ENCODE peak calls at places on chromosomes 13 and 19, in nine cellular contexts. O is cardiac muscle cell; P is T-helper 9 cell; W is fibroblast of mammary gland; Z is psoas muscle; J is Peyer's patch; I is ecto neural progenitor cell; K is effector memory CD4-positive, alpha-beta T cell; C is astrocyte of the hippocampus. Y is an unnamed sample.

GRCh38 chr13:64311112-64311511 is 2895.5 kb upstream of the PCDH20 start:
- DNase-seq in J (no peak), Z (no peak), C (no peak), O (no peak), I (no peak), P (no peak), K (no peak), W (no peak), Y (no peak)

GRCh38 chr13:34155931-34156607 is 338.1 kb downstream of the RFC3 start:
- DNase-seq in W (peak; percentile 39), P (no peak), Z (no peak), C (peak; percentile 72), O (no peak), K (no peak), J (no peak), I (no peak), Y (no peak)

GRCh38 chr13:107851670-107852460 is 363.5 kb downstream of the LIG4 start:
- DNase-seq in Z (no peak), C (no peak), O (no peak), W (no peak), I (no peak), P (no peak), K (no peak), J (no peak), Y (no peak)

GRCh38 chr13:93775507-93776108 is 549.0 kb downstream of the GPC6 start:
- DNase-seq in W (peak; percentile 76), K (no peak), P (no peak), J (no peak), O (no peak), I (no peak), Z (no peak), C (peak; percentile 70), Y (no peak)

GRCh38 chr19:6279620-6279930 is 200 bp downstream of the MLLT1 start:
- DNase-seq in C (no peak), O (no peak), W (no peak), K (no peak), P (no peak), I (no peak), Z (no peak), J (no peak), Y (no peak)

GRCh38 chr13:47121092-47121763 is 224.4 kb upstream of the HTR2A start:
- DNase-seq in K (no peak), Z (no peak), C (no peak), W (no peak), O (no peak), J (no peak), P (no peak), I (no peak), Y (no peak)

GRCh38 chr13:59527500-59527899 is 636.2 kb downstream of the DIAPH3 start:
- DNase-seq in J (no peak), C (no peak), K (no peak), W (no peak), O (no peak), I (no peak), Z (no peak), P (no peak), Y (no peak)

GRCh38 chr13:114067381-114067885 is 65.0 kb downstream of the RASA3 start:
- DNase-seq in I (no peak), C (no peak), P (no peak), Z (no peak), O (no peak), K (no peak), J (no peak), W (peak; percentile 91), Y (no peak)

GRCh38 chr13:47175172-47175806 is 278.4 kb upstream of the HTR2A start:
- DNase-seq in P (no peak), Z (no peak), J (no peak), W (peak; percentile 96), I (no peak), C (peak; percentile 36), K (no peak), O (no peak), Y (no peak)

GRCh38 chr19:28330831-28331230 is 882.1 kb downstream of the UQCRFS1 start:
- DNase-seq in I (no peak), Z (no peak), K (no peak), P (no peak), C (no peak), J (no peak), W (peak; percentile 65), O (no peak), Y (no peak)

GRCh38 chr13:99385161-99385560 is 78.0 kb upstream of the GPR183 start:
- DNase-seq in Z (no peak), O (no peak), I (peak; percentile 38), J (no peak), W (no peak), K (no peak), P (no peak), C (no peak), Y (no peak)

GRCh38 chr19:8367327-8368001 is 3.5 kb downstream of the ANGPTL4 start:
- DNase-seq in P (no peak), C (peak; percentile 99), I (peak; percentile 76), O (peak; percentile 60), Z (peak; percentile 96), W (peak; percentile 96), J (peak; percentile 84), K (no peak), Y (peak; percentile 67)

GRCh38 chr13:99215466-99215865 is 14.8 kb downstream of the UBAC2 start:
- DNase-seq in C (no peak), W (no peak), I (no peak), Z (no peak), K (peak; percentile 61), J (peak; percentile 77), O (no peak), P (peak; percentile 54), Y (no peak)

GRCh38 chr13:101516262-101516661 is 63.8 kb downstream of the ITGBL1 start:
- DNase-seq in C (no peak), K (no peak), Z (no peak), J (no peak), W (no peak), I (no peak), P (no peak), O (no peak), Y (no peak)

GRCh38 chr19:55146648-55147218 is 2.3 kb downstream of the TNNT1 start:
- DNase-seq in J (no peak), O (peak; percentile 37), K (no peak), I (peak; percentile 87), C (no peak), P (no peak), Z (peak; percentile 56), W (no peak), Y (peak; percentile 57)

GRCh38 chr13:71873418-71874276 is 6.6 kb upstream of the DACH1 start:
- DNase-seq in O (no peak), W (no peak), P (no peak), C (no peak), I (no peak), K (no peak), Z (no peak), J (no peak), Y (no peak)

GRCh38 chr13:89988206-89988605 is 1359.3 kb upstream of the MIR17HG start:
- DNase-seq in C (peak; percentile 41), O (no peak), W (no peak), K (no peak), I (no peak), J (no peak), P (no peak), Z (no peak), Y (no peak)

GRCh38 chr19:9165256-9165655 is 13.5 kb upstream of the OR7D2 start:
- DNase-seq in P (no peak), O (no peak), C (no peak), I (no peak), K (no peak), J (no peak), Z (no peak), W (no peak), Y (no peak)

GRCh38 chr13:40657961-40658360 is 8.5 kb downstream of the FOXO1 start:
- DNase-seq in C (no peak), O (no peak), J (no peak), Z (no peak), P (no peak), K (no peak), W (peak; percentile 56), I (no peak), Y (no peak)

GRCh38 chr19:9793051-9793591 is 24.6 kb upstream of the ZNF846 start:
- DNase-seq in C (peak; percentile 70), J (peak; percentile 77), P (peak; percentile 47), W (peak; percentile 54), K (peak; percentile 51), O (no peak), I (no peak), Z (no peak), Y (no peak)

GRCh38 chr13:78998736-78999135 is 339.8 kb upstream of the OBI1 start:
- DNase-seq in P (no peak), I (no peak), O (no peak), W (no peak), Z (no peak), C (no peak), K (no peak), J (no peak), Y (no peak)

GRCh38 chr19:48385461-48386087 is 5.8 kb downstream of the KDELR1 start:
- DNase-seq in Z (no peak), P (no peak), C (no peak), J (no peak), I (no peak), O (no peak), K (no peak), W (no peak), Y (no peak)

GRCh38 chr19:4229179-4229931 is at the start of gene EBI3:
- DNase-seq in O (peak; percentile 21), J (no peak), W (peak; percentile 24), Z (no peak), K (no peak), P (no peak), I (no peak), C (peak; percentile 76), Y (peak; percentile 50)

GRCh38 chr19:42275103-42275502 is 6.1 kb downstream of the CIC start:
- DNase-seq in P (no peak), Z (no peak), W (no peak), C (no peak), J (no peak), I (no peak), O (no peak), K (no peak), Y (no peak)

GRCh38 chr13:43203781-43204180 is 180.4 kb downstream of the DNAJC15 start:
- DNase-seq in C (no peak), J (no peak), O (no peak), I (no peak), P (no peak), W (peak; percentile 32), K (no peak), Z (no peak), Y (no peak)

GRCh38 chr19:8396563-8397203 is 6.5 kb downstream of the RAB11B start:
- DNase-seq in K (peak; percentile 66), J (peak; percentile 84), C (peak; percentile 72), W (peak; percentile 56), O (peak; percentile 38), Z (peak; percentile 83), I (peak; percentile 76), P (peak; percentile 73), Y (peak; percentile 66)

GRCh38 chr13:113151745-113152707 is 6.4 kb upstream of the PROZ start:
- DNase-seq in W (peak; percentile 79), Z (peak; percentile 64), K (no peak), J (no peak), C (peak; percentile 50), I (peak; percentile 54), P (no peak), O (no peak), Y (no peak)

GRCh38 chr13:51614350-51614786 is 30.1 kb downstream of the WDFY2 start:
- DNase-seq in W (peak; percentile 35), J (peak; percentile 63), K (peak; percentile 14), O (no peak), Z (peak; percentile 52), I (no peak), P (peak; percentile 13), C (no peak), Y (no peak)

GRCh38 chr19:44346556-44346955 is 9.9 kb downstream of the ZNF112 start:
- DNase-seq in Z (no peak), W (no peak), P (no peak), O (no peak), I (no peak), C (peak; percentile 37), J (no peak), K (no peak), Y (no peak)

GRCh38 chr13:97127842-97128241 is 94.3 kb upstream of the MBNL2 start:
- DNase-seq in O (no peak), C (no peak), W (no peak), Z (no peak), I (no peak), K (no peak), J (no peak), P (no peak), Y (no peak)

GRCh38 chr19:41407271-41407670 is 9.7 kb downstream of the BCKDHA start:
- DNase-seq in C (peak; percentile 64), O (no peak), P (no peak), I (no peak), Z (no peak), W (no peak), J (no peak), K (no peak), Y (no peak)